ENCODE peak calls at places on chromosome 16, in eight cellular contexts. Q is uterus, L is ascending aorta, T is neural progenitor cell, A is left ventricle myocardium inferior, G is fibroblast of mammary gland, D is AG10803, J is ovary. Y is an unnamed sample.

GRCh38 chr16:78902291-78902690 is 698.2 kb downstream of the MAF start:
- DNase-seq in G (no peak), L (no peak), Q (no peak), T (no peak), J (no peak), D (no peak), A (no peak), Y (no peak)

GRCh38 chr16:62256406-62256805 is 220.2 kb upstream of the CDH8 start:
- DNase-seq in J (no peak), L (no peak), Q (no peak), T (peak; percentile 40), D (no peak), A (no peak), G (no peak), Y (no peak)

GRCh38 chr16:78763821-78764440 is 664.5 kb downstream of the WWOX start:
- DNase-seq in A (no peak), T (no peak), D (no peak), G (no peak), J (peak; percentile 58), Q (no peak), L (no peak), Y (no peak)

GRCh38 chr16:6446370-6446769 is 886.3 kb upstream of the RBFOX1 start:
- DNase-seq in L (no peak), J (no peak), Q (no peak), A (no peak), G (no peak), T (no peak), D (no peak), Y (no peak)

GRCh38 chr16:3348547-3349167 is 7.0 kb upstream of the OR2C1 start:
- DNase-seq in Q (no peak), A (no peak), L (no peak), D (no peak), G (no peak), J (no peak), T (no peak), Y (no peak)

GRCh38 chr16:10876799-10877341 is at the start of gene CIITA:
- DNase-seq in A (peak; percentile 74), J (peak; percentile 62), L (peak; percentile 88), D (peak; percentile 84), T (no peak), G (peak; percentile 80), Q (no peak), Y (no peak)

GRCh38 chr16:71927787-71928186 is 32.5 kb downstream of the IST1 start:
- DNase-seq in T (no peak), L (no peak), A (peak; percentile 39), G (no peak), D (no peak), J (no peak), Q (no peak), Y (no peak)

GRCh38 chr16:11174141-11174540 is 81.9 kb downstream of the SOCS1 start:
- DNase-seq in A (no peak), T (no peak), Q (no peak), D (no peak), L (no peak), G (no peak), J (no peak), Y (no peak)

GRCh38 chr16:10332775-10333174 is 53.1 kb upstream of the ATF7IP2 start:
- DNase-seq in A (no peak), D (no peak), J (no peak), G (no peak), Q (no peak), T (no peak), L (no peak), Y (no peak)

GRCh38 chr16:50802958-50803357 is 61.1 kb downstream of the CYLD start:
- DNase-seq in J (no peak), A (no peak), D (no peak), G (no peak), T (no peak), L (no peak), Q (no peak), Y (no peak)

GRCh38 chr16:27355610-27356009 is 41.8 kb downstream of the IL4R start:
- DNase-seq in A (peak; percentile 43), L (no peak), Q (peak; percentile 41), T (peak; percentile 47), D (peak; percentile 37), J (no peak), G (peak; percentile 56), Y (no peak)

GRCh38 chr16:89170346-89171215 is 967 bp upstream of the CDH15 start:
- DNase-seq in A (no peak), T (no peak), D (no peak), J (no peak), L (no peak), Q (no peak), G (no peak), Y (no peak)

GRCh38 chr16:30893082-30893743 is 664 bp downstream of the BCL7C start:
- DNase-seq in D (no peak), Q (peak; percentile 46), T (peak; percentile 49), L (peak; percentile 67), J (peak; percentile 66), G (no peak), A (no peak), Y (no peak)

GRCh38 chr16:85935957-85936760 is 37.2 kb downstream of the IRF8 start:
- DNase-seq in J (no peak), L (no peak), Q (no peak), G (no peak), D (no peak), T (no peak), A (no peak), Y (no peak)

GRCh38 chr16:79843631-79844043 is 243.1 kb upstream of the MAF start:
- DNase-seq in T (no peak), D (no peak), A (no peak), Q (no peak), L (no peak), J (no peak), G (no peak), Y (no peak)

GRCh38 chr16:56262148-56262878 is 71.0 kb downstream of the GNAO1 start:
- DNase-seq in T (no peak), G (no peak), D (no peak), J (no peak), Q (no peak), L (no peak), A (no peak), Y (no peak)

GRCh38 chr16:49011807-49012345 is 269.8 kb downstream of the CBLN1 start:
- DNase-seq in L (no peak), D (no peak), G (no peak), Q (no peak), J (no peak), T (peak; percentile 39), A (no peak), Y (no peak)

GRCh38 chr16:70529051-70529777 is 5.6 kb downstream of the SF3B3 start:
- DNase-seq in Q (no peak), T (no peak), J (no peak), A (no peak), G (peak; percentile 79), D (peak; percentile 72), L (no peak), Y (no peak)

GRCh38 chr16:1426734-1427451 is 4.0 kb upstream of the PERCC1 start:
- DNase-seq in Q (no peak), T (no peak), J (no peak), A (no peak), L (no peak), D (no peak), G (no peak), Y (no peak)
- TF ChIP-seq CTCF in Q (no peak), T (peak; percentile 13), J (no peak), A (no peak), L (no peak), D (no peak), G (no peak), Y (no peak)

DNA sequence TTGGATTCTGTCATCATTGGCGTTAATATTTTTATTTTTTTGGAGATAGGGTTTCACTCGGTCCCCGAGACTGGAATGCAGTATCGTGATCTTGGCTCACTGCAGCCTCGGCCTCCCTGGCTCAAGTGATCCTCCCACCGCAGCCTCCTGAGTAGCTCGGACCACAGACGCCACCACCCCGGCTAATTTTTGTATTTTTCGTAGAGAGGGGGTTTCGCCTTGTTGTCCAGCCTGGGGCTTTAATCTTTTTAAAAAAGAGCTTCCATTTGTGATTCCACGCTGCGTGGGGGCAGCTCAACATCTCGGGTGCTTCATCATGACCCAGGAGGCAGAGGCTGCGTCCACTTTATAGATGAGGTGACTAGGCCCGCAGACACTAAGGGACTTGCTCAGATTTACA is 1.5 kb downstream of the BANP start:
- DNase-seq in D (no peak), G (no peak), J (no peak), T (no peak), L (no peak), Q (no peak), A (no peak), Y (no peak)
- H3K4me3 ChIP-seq in D (peak overlapping the region; percentile 91), G (peak overlapping the region; percentile 91), J (no peak overlapping the region), T (peak overlapping the region; percentile 99), L (peak overlapping the region; percentile 95), Q (no peak overlapping the region), A (peak overlapping the region; percentile 83), Y (peak overlapping the region; percentile 77)

GRCh38 chr16:75244225-75244792 is 7.1 kb downstream of the BCAR1 start:
- DNase-seq in J (no peak), D (peak; percentile 90), A (no peak), L (peak; percentile 92), T (no peak), G (peak; percentile 66), Q (peak; percentile 66), Y (no peak)
- TF ChIP-seq CTCF in J (no peak), D (no peak), A (no peak), L (no peak), T (peak; percentile 8), G (no peak), Q (no peak), Y (peak; percentile 25)

GRCh38 chr16:29876186-29876577 is 13.2 kb upstream of the CDIPT start:
- DNase-seq in G (no peak), L (no peak), Q (no peak), J (no peak), T (peak; percentile 43), A (no peak), D (no peak), Y (no peak)

GRCh38 chr16:29873319-29873718 is 10.3 kb upstream of the CDIPT start:
- DNase-seq in L (no peak), J (no peak), Q (no peak), G (no peak), A (no peak), D (no peak), T (no peak), Y (no peak)

GRCh38 chr16:29877266-29877961 is 14.4 kb upstream of the CDIPT start:
- DNase-seq in J (no peak), Q (no peak), T (peak; percentile 97), G (peak; percentile 50), D (no peak), A (no peak), L (no peak), Y (no peak)

GRCh38 chr16:29875206-29875605 is 12.2 kb upstream of the CDIPT start:
- DNase-seq in L (no peak), G (no peak), J (no peak), Q (no peak), A (no peak), D (no peak), T (no peak), Y (no peak)

DNA sequence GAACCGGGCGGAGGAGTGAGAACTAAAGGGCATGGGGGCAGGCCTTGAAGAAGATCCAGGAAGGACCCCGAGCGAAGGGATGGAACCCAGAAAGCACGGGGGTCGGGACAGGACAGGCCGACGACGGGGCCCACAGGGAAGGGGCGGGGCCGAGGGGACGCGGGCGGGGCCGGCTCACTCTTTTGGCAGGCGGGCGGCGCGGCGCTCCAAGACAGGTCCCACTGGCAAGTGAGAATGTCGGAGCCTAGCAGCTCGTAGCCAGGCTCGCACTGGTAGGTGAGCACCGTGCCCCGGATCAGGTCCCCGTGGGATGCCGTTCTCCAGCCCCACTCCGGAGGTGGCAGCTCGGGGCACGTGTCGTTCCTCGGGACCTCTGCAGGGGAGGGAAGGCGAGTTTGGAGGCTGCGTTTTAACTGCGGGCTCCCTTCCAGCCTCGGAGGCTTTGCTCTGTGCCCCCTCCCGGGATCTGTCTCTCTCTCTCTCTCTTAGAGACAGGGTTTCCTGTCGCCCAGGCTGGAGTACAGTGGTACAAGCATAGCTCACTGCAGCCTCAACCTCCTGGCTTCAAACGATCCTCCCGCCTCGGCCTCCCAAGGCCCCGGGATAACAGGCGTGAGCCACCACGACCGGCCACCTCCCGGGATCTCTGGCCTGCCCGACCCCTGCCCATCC is 13.7 kb upstream of the CDIPT start:
- DNase-seq in D (no peak), L (no peak), J (no peak), A (no peak), G (no peak), T (peak; percentile 56), Q (no peak), Y (no peak)
- H3K4me3 ChIP-seq in D (peak overlapping the region; percentile 30), L (peak overlapping the region; percentile 28), J (no peak overlapping the region), A (peak overlapping the region; percentile 49), G (peak overlapping the region; percentile 26), T (peak overlapping the region; percentile 47), Q (no peak overlapping the region), Y (no peak overlapping the region)

Y was measured in epithelial cell of proximal tubule.